ENCODE peak calls at places on chromosomes 4 and X, in four cellular contexts. B is central memory CD8-positive, alpha-beta T cell; F is NCI-H1417; N is psoas muscle. E is an unnamed sample.

GRCh38 chrX:105116541-105116940 is 104.0 kb downstream of the TEX13A start:
- DNase-seq in B (no peak), F (no peak), N (no peak), E (no peak)

GRCh38 chr4:150368667-150369066 is 213.3 kb upstream of the MAB21L2 start:
- DNase-seq in B (no peak), F (peak), N (no peak), E (no peak)

GRCh38 chrX:45372151-45372550 is 171.5 kb upstream of the DIPK2B start:
- DNase-seq in B (no peak), F (no peak), N (no peak), E (no peak)

GRCh38 chr4:88949605-88950004 is 107.4 kb downstream of the FAM13A start:
- DNase-seq in B (no peak), F (peak), N (no peak), E (no peak)

GRCh38 chrX:41491267-41492004 is 44.3 kb downstream of the NYX start:
- DNase-seq in B (no peak), F (no peak), N (peak), E (peak)

GRCh38 chr4:64584981-64585557 is 175.8 kb upstream of the TECRL start:
- DNase-seq in B (no peak), F (peak), N (no peak), E (no peak)

GRCh38 chr4:138252551-138252950 is 10.4 kb upstream of the SLC7A11 start:
- DNase-seq in B (no peak), F (no peak), N (no peak), E (no peak)

GRCh38 chr4:91935217-91935616 is 368.5 kb upstream of the GRID2 start:
- DNase-seq in B (no peak), F (no peak), N (no peak), E (no peak)

GRCh38 chrX:115499112-115499805 is 61.7 kb upstream of the PLS3 start:
- DNase-seq in B (no peak), F (peak), N (no peak), E (no peak)

GRCh38 chr4:143384381-143384994 is 47.8 kb downstream of the GAB1 start:
- DNase-seq in B (no peak), F (no peak), N (peak), E (no peak)

GRCh38 chr4:26484538-26484937 is 5.7 kb downstream of the CCKAR start:
- DNase-seq in B (no peak), F (no peak), N (no peak), E (peak)

GRCh38 chrX:132033166-132033565 is 10.1 kb downstream of the STK26 start:
- DNase-seq in B (no peak), F (no peak), N (no peak), E (no peak)

GRCh38 chrX:24201216-24201615 is 51.7 kb downstream of the ZFX start:
- DNase-seq in B (no peak), F (no peak), N (no peak), E (no peak)

GRCh38 chrX:40831750-40832149 is 96.4 kb upstream of the MED14 start:
- DNase-seq in B (no peak), F (no peak), N (no peak), E (no peak)

GRCh38 chr4:33482773-33483172 is 2761.5 kb downstream of the ARAP2 start:
- DNase-seq in B (no peak), F (no peak), N (no peak), E (no peak)

GRCh38 chr4:139919513-139919912 is 234.5 kb downstream of the MAML3 start:
- DNase-seq in B (no peak), F (no peak), N (no peak), E (no peak)

GRCh38 chr4:168153596-168154440 is 61.5 kb downstream of the ANXA10 start:
- DNase-seq in B (peak), F (peak), N (peak), E (peak)

GRCh38 chrX:2767631-2768455 is 16.0 kb downstream of the XG start:
- DNase-seq in B (no peak), F (no peak), N (peak), E (no peak)